ENCODE peak calls at places on chromosomes 16 and 17, in five cellular contexts. E is body of pancreas, L is A549, X is right lobe of liver, T is pancreas. B is an unnamed sample. For H3K4me1, the result is how much of the 10 kb centered on the place peaks cover.

GRCh38 chr16:54424043-54424451 is 137.5 kb upstream of the IRX3 start:
- ATAC-seq in E (no peak), L (no peak), T (no peak), X (peak), B (no peak)

GRCh38 chr17:69064476-69064875 is 3.7 kb upstream of the ABCA9 start:
- ATAC-seq in L (no peak), X (no peak), T (no peak), E (no peak), B (no peak)

GRCh38 chr16:26951950-26952349 is 114.8 kb upstream of the C16orf82 start:
- ATAC-seq in T (no peak), L (no peak), X (no peak), E (no peak), B (no peak)

GRCh38 chr16:86072328-86073102 is 173.6 kb downstream of the IRF8 start:
- ATAC-seq in L (peak), T (peak), E (peak), X (peak), B (peak)

GRCh38 chr17:46876353-46876887 is 25.0 kb downstream of the WNT9B start:
- ATAC-seq in T (peak), E (peak), X (peak), L (peak), B (no peak)

GRCh38 chr16:31537362-31537921 is 9.7 kb downstream of the AHSP start:
- ATAC-seq in L (no peak), T (peak), E (peak), X (no peak), B (no peak)

GRCh38 chr16:58177347-58177710 is 20.6 kb downstream of the CSNK2A2 start:
- ATAC-seq in L (no peak), T (no peak), E (no peak), X (no peak), B (no peak)

GRCh38 chr17:28326114-28326513 is 7.1 kb downstream of the TMEM97 start:
- ATAC-seq in X (no peak), T (peak), E (peak), L (no peak), B (no peak)

GRCh38 chr16:23484501-23485256 is 25.6 kb downstream of the GGA2 start:
- ATAC-seq in E (no peak), L (no peak), T (no peak), X (no peak), B (no peak)

GRCh38 chr17:72432143-72432604 is 311.4 kb downstream of the SOX9 start:
- ATAC-seq in E (peak), L (no peak), X (no peak), T (peak), B (no peak)

GRCh38 chr17:72433797-72434196 is 313.0 kb downstream of the SOX9 start:
- ATAC-seq in E (no peak), X (no peak), T (no peak), L (no peak), B (no peak)

GRCh38 chr17:72432881-72433280 is 312.1 kb downstream of the SOX9 start:
- ATAC-seq in E (no peak), T (no peak), X (no peak), L (no peak), B (no peak)

GRCh38 chr17:72434581-72434980 is 313.8 kb downstream of the SOX9 start:
- ATAC-seq in T (no peak), X (no peak), E (no peak), L (no peak), B (no peak)

GRCh38 chr17:72434991-72435618 is 314.3 kb downstream of the SOX9 start:
- ATAC-seq in X (no peak), E (peak), T (peak), L (peak), B (no peak)
- TF ChIP-seq CTCF in X (no peak), E (no peak), T (no peak), L (no peak), B (no peak)

GRCh38 chr16:2971985-2972784 is 3.0 kb downstream of the PAQR4 start:
- ATAC-seq in T (no peak), L (no peak), X (no peak), E (no peak), B (no peak)
- H3K27ac ChIP-seq in T (no peak), L (no peak), X (no peak), E (no peak), B (no peak)

DNA sequence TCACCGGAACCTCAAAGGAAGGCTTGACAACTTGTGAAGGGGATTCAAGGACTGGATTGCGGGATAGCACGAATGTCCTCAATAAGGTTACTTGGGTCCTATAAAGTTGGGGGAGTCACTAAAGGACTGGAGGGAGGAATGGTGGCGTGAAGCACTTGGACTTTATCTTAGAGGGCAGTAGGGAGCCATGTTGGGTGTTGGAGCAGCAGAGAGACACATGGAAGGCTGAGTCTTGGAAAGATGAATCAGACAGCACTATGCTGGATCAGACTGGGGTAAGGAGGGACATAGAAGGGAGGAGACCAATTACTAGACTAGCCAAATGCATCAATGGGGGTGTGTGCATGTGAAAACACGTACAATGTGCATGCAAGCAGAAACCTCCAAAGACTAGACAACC is 26.1 kb upstream of the DLX4 start:
- ATAC-seq in T (no peak), E (no peak), X (no peak), L (no peak), B (no peak)
- H3K4me1 ChIP-seq in T (under half), E (under half), X (under half), L (under half), B (under half)

DNA sequence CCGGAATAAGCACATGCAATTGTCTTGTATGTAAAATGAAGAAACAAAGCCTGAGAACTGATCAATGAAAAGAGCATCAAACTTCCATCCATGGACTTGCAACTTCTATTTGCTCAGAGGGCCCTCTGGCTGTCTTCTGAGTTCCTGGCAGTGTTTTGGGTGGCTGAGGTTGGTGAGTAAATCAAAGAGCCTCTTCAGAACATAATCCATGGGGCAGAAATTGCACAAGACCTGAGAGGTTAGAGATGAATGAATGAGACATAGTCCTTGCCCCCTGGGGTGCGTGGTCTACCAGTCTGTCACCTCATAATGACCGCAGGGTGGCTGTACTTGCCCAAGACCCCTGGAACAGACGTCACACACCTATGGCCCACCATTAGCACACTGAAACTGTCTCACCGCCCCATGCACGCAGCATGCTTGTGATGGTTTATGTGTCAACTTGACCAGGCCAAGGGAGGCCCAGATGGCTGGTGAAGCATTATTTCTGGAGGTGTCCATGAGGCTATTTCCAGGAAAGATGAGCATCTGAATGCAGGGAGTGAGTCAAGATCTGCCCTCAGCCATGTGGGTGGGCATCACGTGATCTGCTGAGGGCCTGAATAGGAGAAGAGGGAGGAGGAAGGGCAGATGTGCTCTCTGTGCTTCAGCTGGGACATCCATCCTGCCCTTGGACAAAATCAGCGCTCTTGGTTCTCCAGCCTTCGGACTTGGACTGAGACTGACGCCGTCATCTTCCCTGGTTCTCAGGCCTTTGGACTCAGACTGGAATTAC is 8.3 kb downstream of the PIK3R6 start:
- ATAC-seq in X (no peak), L (no peak), T (no peak), E (no peak), B (no peak)
- TF ChIP-seq CTCF in X (no peak), L (no peak), T (no peak), E (no peak), B (no peak)

GRCh38 chr17:47982091-47982617 is 11.2 kb downstream of the CDK5RAP3 start:
- ATAC-seq in L (no peak), T (no peak), X (no peak), E (no peak), B (no peak)
- H3K27ac ChIP-seq in L (no peak), T (no peak), X (no peak), E (no peak), B (no peak)

GRCh38 chr16:72425571-72426341 is 253.8 kb upstream of the PMFBP1 start:
- ATAC-seq in X (no peak), T (no peak), E (no peak), L (no peak), B (no peak)

GRCh38 chr16:72426416-72426815 is 254.5 kb upstream of the PMFBP1 start:
- ATAC-seq in L (no peak), T (no peak), X (no peak), E (no peak), B (no peak)

GRCh38 chr16:72422308-72422897 is 250.4 kb upstream of the PMFBP1 start:
- ATAC-seq in T (no peak), X (no peak), L (no peak), E (no peak), B (no peak)

GRCh38 chr16:72427001-72427785 is 255.2 kb upstream of the PMFBP1 start:
- ATAC-seq in L (no peak), T (no peak), X (no peak), E (no peak), B (no peak)

DNA sequence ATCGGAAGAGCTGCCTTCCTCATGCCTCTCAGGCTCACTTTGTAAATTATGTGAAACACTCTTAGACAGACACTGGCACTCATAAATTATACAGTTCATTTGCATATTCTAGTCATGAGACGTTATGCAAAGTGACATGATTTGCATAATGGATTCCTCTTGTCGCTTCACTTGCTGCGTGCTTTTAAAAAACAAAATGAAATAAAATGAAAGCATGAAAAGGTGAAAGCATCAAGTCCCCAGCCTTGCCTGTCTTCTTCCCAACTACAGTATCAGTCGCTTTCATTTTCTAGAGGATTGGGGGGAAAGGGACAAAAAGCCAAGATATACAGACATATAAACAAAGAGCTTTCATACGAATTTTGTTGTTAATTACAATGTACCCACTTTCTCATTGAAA is 252.8 kb upstream of the PMFBP1 start:
- ATAC-seq in X (no peak), T (no peak), E (no peak), L (no peak), B (no peak)
- H3K4me1 ChIP-seq in X (under half), T (under half), E (under half), L (under half), B (under half)

DNA sequence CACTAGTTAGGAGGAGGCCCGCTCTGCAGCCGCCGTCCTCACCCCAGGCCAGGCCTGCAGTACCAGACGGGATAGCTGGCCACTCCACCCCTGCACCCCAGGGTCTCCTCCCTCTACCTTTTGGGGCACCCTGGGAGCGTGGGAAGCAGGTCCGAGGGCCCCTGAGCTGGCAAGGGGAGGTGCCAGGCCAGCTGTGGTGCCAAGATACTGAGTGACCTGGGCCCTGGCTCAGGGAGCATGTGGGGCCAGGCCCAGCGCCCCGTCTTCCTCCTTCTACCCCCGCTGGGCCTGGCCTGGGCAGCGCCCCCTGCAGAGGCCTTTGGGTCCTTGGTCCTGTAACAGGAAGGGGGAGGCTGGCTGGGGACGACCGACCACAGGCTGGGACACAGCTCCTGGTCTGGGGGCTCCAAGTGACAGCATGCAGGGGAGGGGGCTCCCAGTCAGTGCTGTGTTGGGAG is 13.0 kb downstream of the PAM16 start:
- ATAC-seq in L (peak), T (peak), E (no peak), X (peak), B (no peak)
- TF ChIP-seq CTCF in L (no peak), T (no peak), E (no peak), X (no peak), B (no peak)

DNA sequence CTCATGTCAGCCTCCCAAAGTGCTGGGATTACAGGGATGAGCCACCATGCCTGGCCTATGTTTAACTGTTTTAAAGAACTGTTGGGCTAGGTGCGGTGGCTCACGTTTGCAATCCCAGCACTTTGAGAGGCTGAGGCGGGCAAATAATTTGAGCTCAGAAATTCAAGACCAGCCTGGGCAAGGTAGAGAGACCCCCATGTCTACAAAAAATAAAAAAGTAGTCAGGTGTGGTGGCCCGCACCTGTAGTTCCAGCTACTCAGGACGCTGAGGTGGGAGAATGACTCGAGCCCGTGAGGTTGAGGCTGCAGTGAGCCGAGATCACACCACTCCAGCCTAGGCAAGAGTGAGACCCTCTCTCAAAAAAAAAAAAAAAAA is 1.9 kb upstream of the ITGAL start:
- ATAC-seq in T (no peak), L (no peak), E (no peak), X (no peak), B (no peak)
- H3K27ac ChIP-seq in T (no peak), L (no peak), E (no peak), X (no peak), B (no peak)

GRCh38 chr16:47729701-47730100 is 268.6 kb downstream of the PHKB start:
- ATAC-seq in L (no peak), X (no peak), E (no peak), T (no peak), B (no peak)

GRCh38 chr16:47731252-47731651 is 270.1 kb downstream of the PHKB start:
- ATAC-seq in T (no peak), X (no peak), L (no peak), E (no peak), B (no peak)

GRCh38 chr16:47732122-47732805 is 271.1 kb downstream of the PHKB start:
- ATAC-seq in E (no peak), L (peak), T (no peak), X (no peak), B (no peak)

GRCh38 chr16:47734987-47735594 is 274.0 kb downstream of the PHKB start:
- ATAC-seq in X (peak), T (peak), E (peak), L (no peak), B (no peak)

DNA sequence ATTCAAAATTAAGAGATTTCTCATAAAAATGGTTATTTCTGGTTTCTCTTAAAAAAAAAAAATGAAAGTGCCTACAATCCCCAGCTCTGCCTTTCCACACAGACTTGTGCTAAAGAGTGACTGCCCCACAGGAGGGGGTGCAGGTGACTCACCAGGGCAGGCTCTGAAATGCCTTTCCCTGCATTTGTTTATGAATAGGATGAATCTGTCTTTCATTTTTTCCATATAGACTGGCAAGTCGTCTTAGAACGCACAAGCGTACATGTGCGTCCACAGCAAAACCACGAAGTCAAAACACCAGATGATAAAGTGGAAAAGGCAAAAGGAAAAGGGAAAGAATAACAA is 271.6 kb downstream of the PHKB start:
- ATAC-seq in T (no peak), X (no peak), L (peak), E (no peak), B (no peak)
- H3K4me1 ChIP-seq in T (under half), X (under half), L (under half), E (under half), B (under half)

DNA sequence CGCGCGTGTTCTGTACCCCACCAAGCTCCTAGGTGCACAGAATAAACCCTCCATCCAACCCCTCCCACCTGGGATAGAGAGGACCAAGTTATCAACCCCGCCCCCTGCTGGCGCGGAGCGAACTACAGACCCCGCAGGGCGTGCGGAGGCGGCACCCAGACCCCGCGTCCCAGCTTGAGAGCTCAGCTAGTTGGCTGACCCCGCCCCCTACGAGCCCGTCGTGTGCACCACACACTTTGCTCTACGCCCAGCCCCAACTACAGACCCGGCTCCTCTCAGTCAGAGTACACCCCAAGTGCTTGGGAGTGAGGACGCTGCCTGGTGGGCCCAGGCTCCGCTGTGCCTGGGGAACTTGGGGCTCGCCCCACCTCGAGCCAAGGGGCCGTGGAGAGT is 1.5 kb downstream of the GRIN2A start:
- ATAC-seq in L (peak), X (peak), T (peak), E (no peak), B (no peak)
- TF ChIP-seq CTCF in L (peak), X (peak), T (no peak), E (peak), B (peak)

B was measured in gastroesophageal sphincter.